ENCODE peak calls at places on chromosomes 5 and 9, in seven cellular contexts. P is NCI-H524 treated with DMSO at 0.1 percent for 48 hours; H is H1; X is astrocyte of the hippocampus; Z is endothelial cell; G is aorta; D is activated T-helper 1 cell treated with anti-CD3 and anti-CD28 coated beads, Interleukin-12 subunit alpha, Interleukin-12 subunit beta, Interleukin-2, Interleukin-4 antibody, amounts not matched to agents 30 ng/mL and 10 ng/mL and 1 ng/mL, durations not matched to agents 14 hours and 24 hours and 36 hours. R is an unnamed sample.

GRCh38 chr5:96031811-96032261 is 70.2 kb upstream of the ELL2 start:
- DNase-seq in D (no peak), G (no peak), Z (no peak), H (no peak), X (peak), P (no peak), R (no peak)

GRCh38 chr9:5459289-5459829 is 9.0 kb downstream of the CD274 start:
- DNase-seq in Z (no peak), G (no peak), D (no peak), X (peak), H (no peak), P (no peak), R (no peak)

GRCh38 chr9:111582888-111583287 is 16.6 kb downstream of the PTGR1 start:
- DNase-seq in H (no peak), X (peak), G (no peak), P (no peak), Z (no peak), D (no peak), R (no peak)

GRCh38 chr9:132041825-132042224 is 37.8 kb downstream of the MED27 start:
- DNase-seq in G (no peak), H (no peak), D (no peak), Z (no peak), P (peak), X (no peak), R (no peak)

GRCh38 chr9:69817202-69817601 is 3.4 kb upstream of the CFAP95 start:
- DNase-seq in Z (no peak), H (no peak), P (no peak), G (no peak), D (no peak), X (no peak), R (no peak)

GRCh38 chr5:61408476-61409168 is 76.6 kb downstream of the ZSWIM6 start:
- DNase-seq in Z (peak), G (peak), D (peak), X (peak), H (peak), P (peak), R (peak)

GRCh38 chr9:970310-971002 is 6.0 kb upstream of the DMRT3 start:
- DNase-seq in G (no peak), P (no peak), D (no peak), H (peak), X (no peak), Z (peak), R (no peak)

GRCh38 chr5:71891406-71891805 is 172.3 kb downstream of the CARTPT start:
- DNase-seq in Z (no peak), X (no peak), D (no peak), H (no peak), P (no peak), G (no peak), R (no peak)

GRCh38 chr5:126483156-126483555 is 59.9 kb downstream of the GRAMD2B start:
- DNase-seq in H (no peak), G (no peak), Z (no peak), D (no peak), X (no peak), P (no peak), R (no peak)

GRCh38 chr9:137725598-137725997 is 106.8 kb downstream of the EHMT1 start:
- DNase-seq in D (no peak), Z (no peak), G (no peak), P (no peak), X (no peak), H (no peak), R (no peak)

GRCh38 chr9:18299449-18299848 is 174.5 kb upstream of the ADAMTSL1 start:
- DNase-seq in G (no peak), D (no peak), H (no peak), Z (no peak), X (no peak), P (no peak), R (no peak)

GRCh38 chr5:81626524-81626923 is 124.4 kb downstream of the SSBP2 start:
- DNase-seq in H (no peak), P (no peak), D (no peak), G (no peak), X (peak), Z (peak), R (no peak)

GRCh38 chr9:20783057-20784038 is 99.3 kb downstream of the FOCAD start:
- DNase-seq in Z (no peak), X (peak), D (no peak), P (no peak), G (no peak), H (no peak), R (no peak)

GRCh38 chr9:19481471-19481870 is 72.7 kb downstream of the ACER2 start:
- DNase-seq in D (no peak), G (no peak), Z (no peak), P (no peak), H (no peak), X (no peak), R (no peak)

GRCh38 chr9:120904999-120905793 is 21.4 kb downstream of the TRAF1 start:
- DNase-seq in H (no peak), Z (no peak), D (no peak), X (no peak), P (peak), G (no peak), R (no peak)

GRCh38 chr5:17219006-17219422 is 1.6 kb downstream of the BASP1 start:
- DNase-seq in H (peak), D (no peak), Z (peak), X (peak), P (no peak), G (peak), R (peak)

GRCh38 chr5:74866653-74867162 is 521 bp upstream of the FAM169A start:
- DNase-seq in H (peak), Z (peak), D (no peak), G (no peak), P (no peak), X (no peak), R (peak)

GRCh38 chr5:120655828-120656435 is 191.8 kb downstream of the PRR16 start:
- DNase-seq in H (peak), P (no peak), X (peak), G (no peak), D (no peak), Z (peak), R (peak)

GRCh38 chr5:65262094-65262493 is 219.6 kb downstream of the ADAMTS6 start:
- DNase-seq in X (peak), H (no peak), D (no peak), P (no peak), Z (no peak), G (no peak), R (no peak)

GRCh38 chr9:69168709-69169217 is 5.3 kb upstream of the TJP2 start:
- DNase-seq in Z (no peak), P (no peak), X (no peak), G (no peak), H (peak), D (peak), R (no peak)

GRCh38 chr9:69339620-69340019 is 14.6 kb downstream of the ENTREP1 start:
- DNase-seq in Z (no peak), X (no peak), D (no peak), H (no peak), G (no peak), P (no peak), R (no peak)

R was measured in neuronal stem cell.